ENCODE peak calls at places on chromosomes 7 and 10, in eight cellular contexts. S is astrocyte of the cerebellum; R is HFF-Myc; T is activated CD8-positive, alpha-beta memory T cell treated with anti-CD3 and anti-CD28 coated beads for 48 hours; X is Daoy; P is activated naive CD8-positive, alpha-beta T cell treated with anti-CD3 and anti-CD28 coated beads, Interleukin-2, amount 50 U/mL, for 16 hours; H is NCI-H1092 treated with DMSO at 0.1 percent for 48 hours; B is NAMALWA. N is an unnamed sample.

GRCh38 chr10:31961264-31961663 is 32.6 kb upstream of the ARHGAP12 start:
- DNase-seq in S (no peak), R (no peak), T (no peak), X (peak), P (no peak), H (peak), B (no peak), N (no peak)

GRCh38 chr7:114048386-114049235 is 129.8 kb upstream of the PPP1R3A start:
- DNase-seq in S (peak), R (no peak), T (no peak), X (peak), P (no peak), H (no peak), B (no peak), N (no peak)

GRCh38 chr10:133422821-133423771 is 1.3 kb downstream of the SPRN start:
- DNase-seq in S (no peak), R (no peak), T (no peak), X (no peak), P (no peak), H (no peak), B (no peak), N (no peak)

GRCh38 chr10:121324678-121325213 is 273.5 kb downstream of the FGFR2 start:
- DNase-seq in S (no peak), R (no peak), T (no peak), X (no peak), P (no peak), H (no peak), B (no peak), N (no peak)

GRCh38 chr7:2813350-2814185 is 30.5 kb downstream of the GNA12 start:
- DNase-seq in S (no peak), R (no peak), T (no peak), X (no peak), P (no peak), H (no peak), B (no peak), N (no peak)

GRCh38 chr7:2633538-2634264 is 1.9 kb downstream of the TTYH3 start:
- DNase-seq in S (peak), R (no peak), T (peak), X (peak), P (no peak), H (no peak), B (peak), N (peak)

GRCh38 chr10:98309366-98310355 is 41.7 kb upstream of the LOXL4 start:
- DNase-seq in S (peak), R (peak), T (no peak), X (peak), P (no peak), H (peak), B (peak), N (peak)

GRCh38 chr7:44729949-44730590 is 18.6 kb upstream of the ZMIZ2 start:
- DNase-seq in S (no peak), R (no peak), T (no peak), X (peak), P (no peak), H (no peak), B (no peak), N (no peak)

GRCh38 chr10:122342293-122343134 is 32.0 kb upstream of the PLEKHA1 start:
- DNase-seq in S (peak), R (peak), T (no peak), X (peak), P (peak), H (no peak), B (peak), N (peak)

GRCh38 chr10:113628607-113629153 is 35.2 kb downstream of the NRAP start:
- DNase-seq in S (no peak), R (no peak), T (no peak), X (no peak), P (no peak), H (no peak), B (no peak), N (no peak)

GRCh38 chr7:80542398-80542797 is 30.5 kb upstream of the GNAT3 start:
- DNase-seq in S (peak), R (peak), T (no peak), X (peak), P (no peak), H (no peak), B (no peak), N (peak)

GRCh38 chr10:79438021-79438698 is 7.3 kb downstream of the ZCCHC24 start:
- DNase-seq in S (no peak), R (no peak), T (no peak), X (no peak), P (no peak), H (no peak), B (no peak), N (no peak)

GRCh38 chr7:40644454-40645188 is 509.8 kb downstream of the SUGCT start:
- DNase-seq in S (no peak), R (no peak), T (no peak), X (no peak), P (no peak), H (no peak), B (no peak), N (no peak)

GRCh38 chr7:82494420-82494819 is 50.8 kb upstream of the CACNA2D1 start:
- DNase-seq in S (no peak), R (no peak), T (no peak), X (no peak), P (no peak), H (no peak), B (no peak), N (no peak)

GRCh38 chr10:30056767-30057355 is 2.5 kb downstream of the JCAD start:
- DNase-seq in S (no peak), R (no peak), T (no peak), X (no peak), P (no peak), H (no peak), B (no peak), N (no peak)

GRCh38 chr7:2863461-2864066 is 19.5 kb upstream of the GNA12 start:
- DNase-seq in S (peak), R (peak), T (peak), X (peak), P (peak), H (no peak), B (no peak), N (peak)

GRCh38 chr7:82384051-82384464 is 59.5 kb downstream of the CACNA2D1 start:
- DNase-seq in S (no peak), R (no peak), T (no peak), X (no peak), P (no peak), H (no peak), B (no peak), N (no peak)

GRCh38 chr7:47548546-47548945 is 33.4 kb downstream of the TNS3 start:
- DNase-seq in S (no peak), R (no peak), T (no peak), X (no peak), P (no peak), H (no peak), B (no peak), N (no peak)

GRCh38 chr10:61961278-61961677 is 59.8 kb downstream of the ARID5B start:
- DNase-seq in S (no peak), R (no peak), T (no peak), X (no peak), P (no peak), H (no peak), B (peak), N (no peak)

GRCh38 chr7:43112941-43113621 is 634 bp downstream of the HECW1 start:
- DNase-seq in S (peak), R (no peak), T (no peak), X (peak), P (no peak), H (no peak), B (no peak), N (no peak)

GRCh38 chr10:105656880-105657279 is 1015.8 kb downstream of the SORCS3 start:
- DNase-seq in S (no peak), R (no peak), T (no peak), X (no peak), P (no peak), H (no peak), B (no peak), N (no peak)

GRCh38 chr10:9878429-9878828 is 1139.2 kb upstream of the CELF2 start:
- DNase-seq in S (no peak), R (no peak), T (no peak), X (peak), P (no peak), H (no peak), B (no peak), N (no peak)

GRCh38 chr10:8444630-8445029 is 390.1 kb downstream of the GATA3 start:
- DNase-seq in S (no peak), R (no peak), T (no peak), X (peak), P (no peak), H (no peak), B (no peak), N (no peak)

GRCh38 chr7:118006979-118007378 is 133.7 kb upstream of the CTTNBP2 start:
- DNase-seq in S (no peak), R (no peak), T (no peak), X (no peak), P (no peak), H (no peak), B (no peak), N (no peak)

GRCh38 chr10:28118985-28119628 is 120.2 kb upstream of the ODAD2 start:
- DNase-seq in S (no peak), R (no peak), T (no peak), X (no peak), P (no peak), H (no peak), B (no peak), N (no peak)

GRCh38 chr7:76149847-76150691 is 51.6 kb upstream of the SRRM3 start:
- DNase-seq in S (no peak), R (no peak), T (no peak), X (no peak), P (no peak), H (peak), B (no peak), N (no peak)

GRCh38 chr7:29765392-29765979 is 40.8 kb upstream of the WIPF3 start:
- DNase-seq in S (no peak), R (no peak), T (no peak), X (no peak), P (no peak), H (no peak), B (no peak), N (no peak)

GRCh38 chr7:85529831-85530230 is 343.0 kb upstream of the SEMA3D start:
- DNase-seq in S (peak), R (peak), T (no peak), X (peak), P (no peak), H (no peak), B (no peak), N (peak)

GRCh38 chr10:44172883-44173557 is 211.9 kb downstream of the CXCL12 start:
- DNase-seq in S (no peak), R (no peak), T (no peak), X (peak), P (no peak), H (no peak), B (no peak), N (no peak)

GRCh38 chr10:73653195-73653594 is 2.6 kb downstream of the SYNPO2L start:
- DNase-seq in S (no peak), R (no peak), T (no peak), X (no peak), P (no peak), H (no peak), B (no peak), N (no peak)

GRCh38 chr10:71025535-71025934 is 137.2 kb upstream of the PCBD1 start:
- DNase-seq in S (no peak), R (no peak), T (no peak), X (peak), P (no peak), H (no peak), B (no peak), N (no peak)

GRCh38 chr10:28633750-28634149 is 43.6 kb upstream of the BAMBI start:
- DNase-seq in S (no peak), R (no peak), T (no peak), X (peak), P (no peak), H (no peak), B (no peak), N (no peak)

GRCh38 chr10:131150126-131150525 is 161.4 kb downstream of the TCERG1L start:
- DNase-seq in S (no peak), R (no peak), T (no peak), X (no peak), P (no peak), H (no peak), B (no peak), N (no peak)

GRCh38 chr10:58898854-58899573 is 277.4 kb upstream of the PHYHIPL start:
- DNase-seq in S (no peak), R (no peak), T (no peak), X (no peak), P (no peak), H (no peak), B (no peak), N (no peak)

GRCh38 chr7:55478700-55479099 is 93.6 kb downstream of the VOPP1 start:
- DNase-seq in S (no peak), R (no peak), T (no peak), X (no peak), P (no peak), H (no peak), B (no peak), N (no peak)

GRCh38 chr7:106864298-106865081 is 592 bp upstream of the PIK3CG start:
- DNase-seq in S (no peak), R (no peak), T (no peak), X (no peak), P (no peak), H (no peak), B (peak), N (no peak)